ENCODE peak calls at places on chromosome 9, in five cellular contexts. A is A549, V is right cardiac atrium, Z is HCT116, L is left ventricle myocardium inferior. D is an unnamed sample.

GRCh38 chr9:105708405-105708804 is 14.1 kb downstream of the TMEM38B start:
- DNase-seq in V (no peak), A (no peak), Z (no peak), L (no peak), D (no peak)

GRCh38 chr9:129412814-129413536 is 207.9 kb downstream of the C9orf50 start:
- DNase-seq in A (peak; percentile 73), V (peak; percentile 91), Z (no peak), L (peak; percentile 83), D (no peak)

GRCh38 chr9:121807069-121807917 is 155.9 kb downstream of the DAB2IP start:
- DNase-seq in V (no peak), L (no peak), A (no peak), Z (no peak), D (peak; percentile 38)

GRCh38 chr9:125682340-125682739 is 24.7 kb downstream of the MAPKAP1 start:
- DNase-seq in Z (no peak), A (no peak), L (no peak), V (no peak), D (no peak)

GRCh38 chr9:70574222-70574837 is 159.9 kb upstream of the KLF9 start:
- DNase-seq in A (no peak), Z (no peak), L (no peak), V (peak; percentile 64), D (no peak)

GRCh38 chr9:16640649-16641048 is 229.8 kb downstream of the BNC2 start:
- DNase-seq in V (no peak), A (peak; percentile 49), Z (no peak), L (no peak), D (no peak)

GRCh38 chr9:137129089-137129455 is 9.9 kb upstream of the GRIN1 start:
- DNase-seq in Z (no peak), L (no peak), A (peak; percentile 51), V (peak; percentile 65), D (no peak)

GRCh38 chr9:97807681-97808080 is 45.3 kb upstream of the FOXE1 start:
- DNase-seq in L (no peak), Z (no peak), V (no peak), A (no peak), D (no peak)

GRCh38 chr9:94110821-94111252 is 26.6 kb downstream of the PTPDC1 start:
- DNase-seq in V (no peak), Z (no peak), L (no peak), A (no peak), D (no peak)

GRCh38 chr9:87909310-87910041 is 8.3 kb upstream of the SPATA31C1 start:
- DNase-seq in Z (peak; percentile 82), L (no peak), A (peak; percentile 87), V (no peak), D (no peak)

GRCh38 chr9:35646583-35647265 is 4.0 kb downstream of the SIT1 start:
- DNase-seq in L (peak; percentile 93), V (peak; percentile 97), A (peak; percentile 90), Z (peak; percentile 70), D (no peak)

GRCh38 chr9:22229069-22229468 is 217.6 kb upstream of the DMRTA1 start:
- DNase-seq in Z (no peak), A (no peak), V (no peak), L (no peak), D (no peak)

D was measured in H1.